ENCODE peak calls at places on chromosomes 16 and 17, in eight cellular contexts. R, O, Z, M, B, E, G and I are unnamed samples.

GRCh38 chr16:29316673-29317237 is 89.8 kb downstream of the NPIPB11 start:
- DNase-seq in R (no peak), O (no peak), Z (no peak), M (no peak), B (no peak), E (no peak), G (no peak), I (no peak)

GRCh38 chr17:73174126-73174525 is 9.3 kb downstream of the SSTR2 start:
- DNase-seq in R (no peak), O (no peak), Z (no peak), M (no peak), B (no peak), E (no peak), G (no peak), I (no peak)

GRCh38 chr16:61295311-61295710 is 740.9 kb downstream of the CDH8 start:
- DNase-seq in R (no peak), O (no peak), Z (no peak), M (no peak), B (no peak), E (no peak), G (no peak), I (no peak)

GRCh38 chr16:49003022-49003421 is 278.6 kb downstream of the CBLN1 start:
- DNase-seq in R (no peak), O (no peak), Z (no peak), M (no peak), B (no peak), E (no peak), G (no peak), I (no peak)

GRCh38 chr17:76268015-76268749 is 3.0 kb downstream of the UBALD2 start:
- DNase-seq in R (no peak), O (no peak), Z (peak), M (peak), B (peak), E (no peak), G (peak), I (no peak)

GRCh38 chr16:55257971-55258613 is 65.9 kb upstream of the IRX6 start:
- DNase-seq in R (peak), O (peak), Z (peak), M (peak), B (peak), E (peak), G (no peak), I (peak)

GRCh38 chr17:60157487-60158040 is 7.8 kb downstream of the CA4 start:
- DNase-seq in R (no peak), O (no peak), Z (peak), M (no peak), B (no peak), E (no peak), G (no peak), I (no peak)

GRCh38 chr16:3879258-3879886 is 1.1 kb downstream of the CREBBP start:
- DNase-seq in R (peak), O (no peak), Z (no peak), M (peak), B (peak), E (no peak), G (no peak), I (no peak)

GRCh38 chr17:81323411-81323868 is 28.3 kb upstream of the SLC38A10 start:
- DNase-seq in R (no peak), O (no peak), Z (no peak), M (peak), B (no peak), E (no peak), G (no peak), I (no peak)

GRCh38 chr17:66855204-66855603 is 20.3 kb downstream of the CACNG5 start:
- DNase-seq in R (no peak), O (peak), Z (no peak), M (peak), B (no peak), E (no peak), G (no peak), I (no peak)

GRCh38 chr16:72848759-72849664 is 198.9 kb downstream of the ZFHX3 start:
- DNase-seq in R (no peak), O (no peak), Z (no peak), M (peak), B (no peak), E (peak), G (no peak), I (no peak)

GRCh38 chr17:55731586-55732250 is 9.1 kb upstream of the TMEM100 start:
- DNase-seq in R (peak), O (no peak), Z (no peak), M (peak), B (no peak), E (no peak), G (no peak), I (no peak)

GRCh38 chr16:69476920-69477418 is 52.5 kb downstream of the CYB5B start:
- DNase-seq in R (no peak), O (no peak), Z (no peak), M (peak), B (no peak), E (peak), G (no peak), I (no peak)

GRCh38 chr16:21199607-21200218 is 11.7 kb downstream of the ZP2 start:
- DNase-seq in R (no peak), O (no peak), Z (no peak), M (no peak), B (no peak), E (no peak), G (no peak), I (no peak)

GRCh38 chr17:77523562-77523961 is 382.8 kb downstream of the SEC14L1 start:
- DNase-seq in R (no peak), O (no peak), Z (no peak), M (no peak), B (no peak), E (no peak), G (no peak), I (no peak)

GRCh38 chr16:52068447-52069074 is 478.4 kb downstream of the TOX3 start:
- DNase-seq in R (peak), O (peak), Z (no peak), M (peak), B (no peak), E (peak), G (no peak), I (peak)

GRCh38 chr17:11736613-11737289 is 138.5 kb downstream of the DNAH9 start:
- DNase-seq in R (no peak), O (no peak), Z (no peak), M (no peak), B (no peak), E (no peak), G (no peak), I (no peak)

GRCh38 chr16:70700101-70701020 is 14.5 kb upstream of the MTSS2 start:
- DNase-seq in R (no peak), O (no peak), Z (no peak), M (no peak), B (no peak), E (no peak), G (no peak), I (no peak)

GRCh38 chr17:35808962-35809854 is at the start of gene TAF15:
- DNase-seq in R (peak), O (peak), Z (peak), M (peak), B (peak), E (peak), G (peak), I (peak)
- TF ChIP-seq CTCF in R (peak), O (no peak), Z (peak), M (peak), B (peak), E (peak), G (peak), I (peak)

GRCh38 chr16:85330694-85331188 is 218.5 kb upstream of the CIBAR2 start:
- DNase-seq in R (peak), O (no peak), Z (peak), M (peak), B (peak), E (peak), G (no peak), I (no peak)
- TF ChIP-seq CTCF in R (peak), O (no peak), Z (no peak), M (peak), B (peak), E (peak), G (peak), I (peak)

DNA sequence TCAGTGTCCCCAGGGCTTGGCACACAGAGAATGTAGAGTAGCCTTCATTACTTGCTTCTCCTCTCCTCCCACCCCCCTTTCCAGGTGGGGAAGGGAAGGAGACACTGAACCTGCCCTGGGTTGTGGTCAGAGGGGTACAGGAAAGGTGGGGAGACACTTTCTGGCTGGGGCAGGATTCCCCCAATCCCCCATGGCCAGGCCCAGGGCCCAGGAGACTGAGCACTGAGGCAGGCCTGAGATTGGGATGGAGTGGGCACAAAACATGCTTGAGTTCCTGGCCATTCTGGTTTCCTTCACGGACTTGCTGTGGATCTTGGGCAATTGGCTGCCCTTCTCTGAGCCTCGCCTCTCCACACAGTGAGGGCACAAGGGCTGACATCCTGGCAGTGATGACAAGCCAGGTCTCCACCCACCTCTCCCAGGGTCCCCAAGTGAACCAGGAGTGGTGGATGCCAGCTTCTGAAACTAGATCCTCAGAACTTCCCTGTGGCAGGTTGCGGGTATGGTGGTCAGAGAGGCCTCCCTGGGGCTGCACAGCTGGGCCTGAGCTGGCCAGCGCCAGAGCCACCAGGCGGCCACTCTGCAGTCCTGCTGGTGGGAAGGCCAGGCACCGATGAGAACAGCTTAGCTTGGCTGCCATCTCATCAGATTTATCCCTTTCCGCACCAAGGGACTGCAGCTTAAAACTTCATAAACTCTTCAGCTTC is 9.3 kb downstream of the ZNF629 start:
- DNase-seq in R (no peak), O (no peak), Z (no peak), M (no peak), B (no peak), E (no peak), G (no peak), I (no peak)
- TF ChIP-seq CTCF in R (no peak), O (no peak), Z (no peak), M (no peak), B (no peak), E (no peak), G (no peak), I (no peak)

DNA sequence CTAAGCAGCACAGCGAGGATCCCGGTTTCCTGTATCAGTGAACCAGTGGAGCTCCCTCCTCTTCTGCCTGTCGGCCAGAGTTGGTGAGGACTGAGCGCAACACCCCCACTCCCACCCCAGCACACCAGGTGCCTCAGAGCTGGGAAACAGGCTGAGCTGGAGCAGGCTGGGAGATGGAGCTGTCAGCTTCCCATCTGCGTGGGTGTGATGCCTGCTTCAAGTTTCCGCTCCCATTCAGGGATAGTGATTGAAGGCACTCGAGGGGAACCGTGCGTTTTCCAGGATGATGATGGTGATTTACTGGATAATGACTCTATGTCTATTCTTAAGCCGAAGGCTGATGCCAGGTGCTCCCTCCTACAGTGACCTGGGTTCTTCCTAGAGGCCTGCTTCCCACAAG is 144.5 kb downstream of the TMEM132E start:
- DNase-seq in R (no peak), O (no peak), Z (no peak), M (no peak), B (no peak), E (no peak), G (no peak), I (no peak)
- TF ChIP-seq CTCF in R (no peak), O (no peak), Z (no peak), M (no peak), B (no peak), E (no peak), G (no peak), I (no peak)

DNA sequence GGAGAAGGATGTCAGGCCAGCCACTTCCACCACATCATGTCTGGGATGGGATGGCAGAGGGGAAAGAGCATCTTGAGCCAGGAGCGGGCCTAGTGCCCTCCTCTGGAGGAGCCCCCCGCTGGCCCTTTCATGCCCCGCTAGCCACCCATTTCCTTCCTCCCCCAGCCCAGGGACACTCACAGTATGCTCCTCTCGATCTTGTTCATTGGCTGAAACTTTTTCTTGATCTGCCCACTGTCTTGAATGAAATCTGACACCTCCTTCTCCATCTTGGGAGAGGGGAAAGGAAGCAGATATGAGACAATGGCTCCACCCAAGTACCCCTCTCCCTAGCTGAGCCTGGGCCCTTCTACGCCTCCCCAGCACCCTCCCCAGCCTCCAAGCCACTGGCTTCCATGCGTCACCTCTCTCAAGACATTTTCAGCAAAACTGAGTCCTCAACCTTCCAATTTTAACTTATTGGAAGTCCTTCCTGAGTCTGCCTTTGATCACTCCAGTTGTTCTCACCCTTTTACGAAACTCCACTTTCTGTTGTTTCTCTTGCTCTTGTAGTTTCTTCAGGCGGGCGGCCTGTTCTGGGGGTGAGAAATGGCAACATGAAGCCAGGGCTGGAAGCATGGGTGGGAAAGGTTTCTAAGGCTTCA is 7.2 kb downstream of the SPAG7 start:
- DNase-seq in R (no peak), O (no peak), Z (no peak), M (no peak), B (no peak), E (no peak), G (no peak), I (no peak)
- TF ChIP-seq CTCF in R (no peak), O (no peak), Z (no peak), M (no peak), B (no peak), E (no peak), G (no peak), I (no peak)

GRCh38 chr17:58193641-58194259 is 1.2 kb downstream of the EPX start:
- DNase-seq in R (no peak), O (peak), Z (no peak), M (no peak), B (no peak), E (no peak), G (no peak), I (no peak)
- TF ChIP-seq CTCF in R (no peak), O (no peak), Z (no peak), M (no peak), B (no peak), E (no peak), G (no peak), I (no peak)

DNA sequence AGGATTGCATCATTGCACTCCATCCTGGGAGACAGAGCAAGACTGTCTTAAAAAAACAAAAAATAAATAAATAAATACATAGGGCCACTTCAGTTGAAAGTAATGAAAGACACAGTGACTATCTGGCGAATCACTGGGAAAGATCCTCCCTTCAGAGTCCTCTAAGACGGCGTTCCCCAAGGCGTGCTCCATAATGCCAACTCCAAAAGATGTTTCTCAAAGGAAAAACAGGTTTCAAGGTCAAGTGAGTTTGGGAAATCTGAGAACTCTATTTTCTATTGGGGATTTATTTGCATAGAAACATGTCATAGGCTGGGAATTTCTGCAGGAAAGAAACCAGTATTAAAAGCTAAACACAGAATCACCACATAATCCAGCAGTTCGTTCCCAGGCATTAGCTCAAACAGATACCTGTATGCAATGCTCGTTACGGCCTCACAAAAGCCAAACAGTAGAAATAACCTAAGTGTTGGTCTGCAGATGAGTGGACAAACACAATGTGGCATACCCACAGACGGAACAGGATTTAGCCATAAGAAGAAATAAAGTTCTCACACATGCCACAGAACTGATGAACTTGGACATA is 7.9 kb downstream of the KLHDC4 start:
- DNase-seq in R (no peak), O (no peak), Z (no peak), M (peak), B (no peak), E (peak), G (no peak), I (no peak)
- TF ChIP-seq CTCF in R (no peak), O (no peak), Z (no peak), M (no peak), B (no peak), E (no peak), G (no peak), I (no peak)